ENCODE peak calls at places on chromosomes 1 and 21, in ten cellular contexts. One of them, this sample, is unnamed.

GRCh38 chr1:10632691-10633090 is 157.9 kb downstream of the PEX14 start:
- DNase-seq in T follicular helper cell: no peak
- DNase-seq in prostate gland: no peak
- DNase-seq in renal cortical epithelial cell: no peak
- DNase-seq in lower lobe of right lung: peak
- DNase-seq in sigmoid colon: peak
- DNase-seq in COLO829: no peak
- DNase-seq in DMS 273 treated with DMSO at 0.1 percent for 48 hours: no peak
- DNase-seq in GM20000: no peak
- DNase-seq in EL: no peak
- DNase-seq in this sample: peak

GRCh38 chr1:222824641-222825040 is 9.8 kb downstream of the DISP1 start:
- DNase-seq in T follicular helper cell: no peak
- DNase-seq in prostate gland: no peak
- DNase-seq in renal cortical epithelial cell: no peak
- DNase-seq in lower lobe of right lung: no peak
- DNase-seq in sigmoid colon: no peak
- DNase-seq in COLO829: no peak
- DNase-seq in DMS 273 treated with DMSO at 0.1 percent for 48 hours: no peak
- DNase-seq in GM20000: no peak
- DNase-seq in EL: peak
- DNase-seq in this sample: no peak

GRCh38 chr1:65068202-65069011 is 79.6 kb upstream of the AK4 start:
- DNase-seq in T follicular helper cell: no peak
- DNase-seq in prostate gland: peak
- DNase-seq in renal cortical epithelial cell: peak
- DNase-seq in lower lobe of right lung: no peak
- DNase-seq in sigmoid colon: no peak
- DNase-seq in COLO829: peak
- DNase-seq in DMS 273 treated with DMSO at 0.1 percent for 48 hours: peak
- DNase-seq in GM20000: peak
- DNase-seq in EL: peak
- DNase-seq in this sample: no peak

GRCh38 chr1:30912203-30912602 is 3.6 kb upstream of the SDC3 start:
- DNase-seq in T follicular helper cell: no peak
- DNase-seq in prostate gland: no peak
- DNase-seq in renal cortical epithelial cell: no peak
- DNase-seq in lower lobe of right lung: no peak
- DNase-seq in sigmoid colon: peak
- DNase-seq in COLO829: no peak
- DNase-seq in DMS 273 treated with DMSO at 0.1 percent for 48 hours: no peak
- DNase-seq in GM20000: no peak
- DNase-seq in EL: no peak
- DNase-seq in this sample: peak

GRCh38 chr1:201887116-201887866 is 1.4 kb upstream of the SHISA4 start:
- DNase-seq in T follicular helper cell: no peak
- DNase-seq in prostate gland: no peak
- DNase-seq in renal cortical epithelial cell: no peak
- DNase-seq in lower lobe of right lung: no peak
- DNase-seq in sigmoid colon: no peak
- DNase-seq in COLO829: no peak
- DNase-seq in DMS 273 treated with DMSO at 0.1 percent for 48 hours: no peak
- DNase-seq in GM20000: no peak
- DNase-seq in EL: no peak
- DNase-seq in this sample: peak

GRCh38 chr21:35324372-35325220 is 275.5 kb upstream of the RUNX1 start:
- DNase-seq in T follicular helper cell: no peak
- DNase-seq in prostate gland: peak
- DNase-seq in renal cortical epithelial cell: peak
- DNase-seq in lower lobe of right lung: no peak
- DNase-seq in sigmoid colon: peak
- DNase-seq in COLO829: no peak
- DNase-seq in DMS 273 treated with DMSO at 0.1 percent for 48 hours: no peak
- DNase-seq in GM20000: no peak
- DNase-seq in EL: peak
- DNase-seq in this sample: no peak

GRCh38 chr1:115331531-115332331 is 6.3 kb downstream of the NGF start:
- DNase-seq in T follicular helper cell: no peak
- DNase-seq in prostate gland: no peak
- DNase-seq in renal cortical epithelial cell: no peak
- DNase-seq in lower lobe of right lung: no peak
- DNase-seq in sigmoid colon: no peak
- DNase-seq in COLO829: no peak
- DNase-seq in DMS 273 treated with DMSO at 0.1 percent for 48 hours: no peak
- DNase-seq in GM20000: no peak
- DNase-seq in EL: peak
- DNase-seq in this sample: no peak

GRCh38 chr1:161084205-161084988 is 5.0 kb downstream of the NECTIN4 start:
- DNase-seq in T follicular helper cell: no peak
- DNase-seq in prostate gland: peak
- DNase-seq in renal cortical epithelial cell: no peak
- DNase-seq in lower lobe of right lung: no peak
- DNase-seq in sigmoid colon: no peak
- DNase-seq in COLO829: no peak
- DNase-seq in DMS 273 treated with DMSO at 0.1 percent for 48 hours: no peak
- DNase-seq in GM20000: no peak
- DNase-seq in EL: no peak
- DNase-seq in this sample: no peak

GRCh38 chr21:38478782-38479181 is 19.5 kb downstream of the ERG start:
- DNase-seq in T follicular helper cell: no peak
- DNase-seq in prostate gland: no peak
- DNase-seq in renal cortical epithelial cell: no peak
- DNase-seq in lower lobe of right lung: no peak
- DNase-seq in sigmoid colon: no peak
- DNase-seq in COLO829: no peak
- DNase-seq in DMS 273 treated with DMSO at 0.1 percent for 48 hours: no peak
- DNase-seq in GM20000: no peak
- DNase-seq in EL: peak
- DNase-seq in this sample: no peak

GRCh38 chr1:205843031-205843859 is 6.7 kb downstream of the PM20D1 start:
- DNase-seq in T follicular helper cell: no peak
- DNase-seq in prostate gland: peak
- DNase-seq in renal cortical epithelial cell: no peak
- DNase-seq in lower lobe of right lung: no peak
- DNase-seq in sigmoid colon: no peak
- DNase-seq in COLO829: no peak
- DNase-seq in DMS 273 treated with DMSO at 0.1 percent for 48 hours: no peak
- DNase-seq in GM20000: no peak
- DNase-seq in EL: no peak
- DNase-seq in this sample: no peak

GRCh38 chr21:8994640-8995511 is 1526.5 kb upstream of the TPTE start:
- DNase-seq in T follicular helper cell: no peak
- DNase-seq in prostate gland: no peak
- DNase-seq in renal cortical epithelial cell: peak
- DNase-seq in lower lobe of right lung: no peak
- DNase-seq in sigmoid colon: no peak
- DNase-seq in COLO829: no peak
- DNase-seq in DMS 273 treated with DMSO at 0.1 percent for 48 hours: no peak
- DNase-seq in GM20000: no peak
- DNase-seq in EL: no peak
- DNase-seq in this sample: no peak

GRCh38 chr21:17793675-17794123 is 25.5 kb downstream of the C21orf91 start:
- DNase-seq in T follicular helper cell: no peak
- DNase-seq in prostate gland: no peak
- DNase-seq in renal cortical epithelial cell: no peak
- DNase-seq in lower lobe of right lung: no peak
- DNase-seq in sigmoid colon: no peak
- DNase-seq in COLO829: no peak
- DNase-seq in DMS 273 treated with DMSO at 0.1 percent for 48 hours: no peak
- DNase-seq in GM20000: no peak
- DNase-seq in EL: peak
- DNase-seq in this sample: no peak

GRCh38 chr1:50109647-50110075 is 941 bp downstream of the ELAVL4 start:
- DNase-seq in T follicular helper cell: no peak
- DNase-seq in prostate gland: no peak
- DNase-seq in renal cortical epithelial cell: no peak
- DNase-seq in lower lobe of right lung: no peak
- DNase-seq in sigmoid colon: no peak
- DNase-seq in COLO829: peak
- DNase-seq in DMS 273 treated with DMSO at 0.1 percent for 48 hours: peak
- DNase-seq in GM20000: no peak
- DNase-seq in EL: no peak
- DNase-seq in this sample: no peak

GRCh38 chr1:2384941-2385481 is 6.3 kb downstream of the MORN1 start:
- DNase-seq in T follicular helper cell: no peak
- DNase-seq in prostate gland: no peak
- DNase-seq in renal cortical epithelial cell: no peak
- DNase-seq in lower lobe of right lung: peak
- DNase-seq in sigmoid colon: peak
- DNase-seq in COLO829: no peak
- DNase-seq in DMS 273 treated with DMSO at 0.1 percent for 48 hours: no peak
- DNase-seq in GM20000: no peak
- DNase-seq in EL: no peak
- DNase-seq in this sample: peak

GRCh38 chr1:153607381-153607780 is 5.6 kb downstream of the S100A16 start:
- DNase-seq in T follicular helper cell: no peak
- DNase-seq in prostate gland: no peak
- DNase-seq in renal cortical epithelial cell: no peak
- DNase-seq in lower lobe of right lung: no peak
- DNase-seq in sigmoid colon: no peak
- DNase-seq in COLO829: no peak
- DNase-seq in DMS 273 treated with DMSO at 0.1 percent for 48 hours: no peak
- DNase-seq in GM20000: no peak
- DNase-seq in EL: no peak
- DNase-seq in this sample: peak

GRCh38 chr1:39788758-39789570 is at the start of gene BMP8B:
- DNase-seq in T follicular helper cell: peak
- DNase-seq in prostate gland: peak
- DNase-seq in renal cortical epithelial cell: no peak
- DNase-seq in lower lobe of right lung: peak
- DNase-seq in sigmoid colon: peak
- DNase-seq in COLO829: peak
- DNase-seq in DMS 273 treated with DMSO at 0.1 percent for 48 hours: peak
- DNase-seq in GM20000: peak
- DNase-seq in EL: peak
- DNase-seq in this sample: peak

GRCh38 chr1:21018673-21019072 is 158.0 kb downstream of the EIF4G3 start:
- DNase-seq in T follicular helper cell: no peak
- DNase-seq in prostate gland: no peak
- DNase-seq in renal cortical epithelial cell: no peak
- DNase-seq in lower lobe of right lung: no peak
- DNase-seq in sigmoid colon: no peak
- DNase-seq in COLO829: no peak
- DNase-seq in DMS 273 treated with DMSO at 0.1 percent for 48 hours: no peak
- DNase-seq in GM20000: no peak
- DNase-seq in EL: no peak
- DNase-seq in this sample: no peak

GRCh38 chr1:31660871-31661455 is 16.3 kb upstream of the PEF1 start:
- DNase-seq in T follicular helper cell: no peak
- DNase-seq in prostate gland: no peak
- DNase-seq in renal cortical epithelial cell: no peak
- DNase-seq in lower lobe of right lung: no peak
- DNase-seq in sigmoid colon: no peak
- DNase-seq in COLO829: no peak
- DNase-seq in DMS 273 treated with DMSO at 0.1 percent for 48 hours: no peak
- DNase-seq in GM20000: no peak
- DNase-seq in EL: no peak
- DNase-seq in this sample: peak

GRCh38 chr1:9842073-9842711 is 18.4 kb upstream of the CLSTN1 start:
- DNase-seq in T follicular helper cell: no peak
- DNase-seq in prostate gland: no peak
- DNase-seq in renal cortical epithelial cell: no peak
- DNase-seq in lower lobe of right lung: peak
- DNase-seq in sigmoid colon: no peak
- DNase-seq in COLO829: no peak
- DNase-seq in DMS 273 treated with DMSO at 0.1 percent for 48 hours: peak
- DNase-seq in GM20000: no peak
- DNase-seq in EL: no peak
- DNase-seq in this sample: peak

GRCh38 chr1:174219606-174220370 is 60.5 kb downstream of the RABGAP1L start:
- DNase-seq in T follicular helper cell: no peak
- DNase-seq in prostate gland: no peak
- DNase-seq in renal cortical epithelial cell: no peak
- DNase-seq in lower lobe of right lung: no peak
- DNase-seq in sigmoid colon: no peak
- DNase-seq in COLO829: no peak
- DNase-seq in DMS 273 treated with DMSO at 0.1 percent for 48 hours: no peak
- DNase-seq in GM20000: no peak
- DNase-seq in EL: no peak
- DNase-seq in this sample: no peak

GRCh38 chr1:234683856-234684632 is 74.1 kb upstream of the IRF2BP2 start:
- DNase-seq in T follicular helper cell: no peak
- DNase-seq in prostate gland: peak
- DNase-seq in renal cortical epithelial cell: peak
- DNase-seq in lower lobe of right lung: peak
- DNase-seq in sigmoid colon: peak
- DNase-seq in COLO829: peak
- DNase-seq in DMS 273 treated with DMSO at 0.1 percent for 48 hours: peak
- DNase-seq in GM20000: no peak
- DNase-seq in EL: peak
- DNase-seq in this sample: no peak

GRCh38 chr21:34807881-34808568 is 139.2 kb downstream of the CLIC6 start:
- DNase-seq in T follicular helper cell: peak
- DNase-seq in prostate gland: no peak
- DNase-seq in renal cortical epithelial cell: peak
- DNase-seq in lower lobe of right lung: peak
- DNase-seq in sigmoid colon: peak
- DNase-seq in COLO829: no peak
- DNase-seq in DMS 273 treated with DMSO at 0.1 percent for 48 hours: no peak
- DNase-seq in GM20000: no peak
- DNase-seq in EL: peak
- DNase-seq in this sample: peak

GRCh38 chr1:19765623-19766022 is 34.1 kb downstream of the TMCO4 start:
- DNase-seq in T follicular helper cell: no peak
- DNase-seq in prostate gland: no peak
- DNase-seq in renal cortical epithelial cell: peak
- DNase-seq in lower lobe of right lung: no peak
- DNase-seq in sigmoid colon: no peak
- DNase-seq in COLO829: peak
- DNase-seq in DMS 273 treated with DMSO at 0.1 percent for 48 hours: no peak
- DNase-seq in GM20000: no peak
- DNase-seq in EL: peak
- DNase-seq in this sample: no peak

GRCh38 chr21:33975548-33976081 is 60.0 kb upstream of the ATP5PO start:
- DNase-seq in T follicular helper cell: no peak
- DNase-seq in prostate gland: no peak
- DNase-seq in renal cortical epithelial cell: peak
- DNase-seq in lower lobe of right lung: no peak
- DNase-seq in sigmoid colon: no peak
- DNase-seq in COLO829: no peak
- DNase-seq in DMS 273 treated with DMSO at 0.1 percent for 48 hours: no peak
- DNase-seq in GM20000: peak
- DNase-seq in EL: peak
- DNase-seq in this sample: no peak

GRCh38 chr1:38071530-38072266 is 25.1 kb upstream of the POU3F1 start:
- DNase-seq in T follicular helper cell: no peak
- DNase-seq in prostate gland: peak
- DNase-seq in renal cortical epithelial cell: peak
- DNase-seq in lower lobe of right lung: no peak
- DNase-seq in sigmoid colon: no peak
- DNase-seq in COLO829: peak
- DNase-seq in DMS 273 treated with DMSO at 0.1 percent for 48 hours: peak
- DNase-seq in GM20000: peak
- DNase-seq in EL: peak
- DNase-seq in this sample: no peak

GRCh38 chr1:35454175-35454574 is 103.0 kb downstream of the KIAA0319L start:
- DNase-seq in T follicular helper cell: no peak
- DNase-seq in prostate gland: no peak
- DNase-seq in renal cortical epithelial cell: no peak
- DNase-seq in lower lobe of right lung: no peak
- DNase-seq in sigmoid colon: no peak
- DNase-seq in COLO829: no peak
- DNase-seq in DMS 273 treated with DMSO at 0.1 percent for 48 hours: no peak
- DNase-seq in GM20000: no peak
- DNase-seq in EL: no peak
- DNase-seq in this sample: no peak

GRCh38 chr1:29524285-29525065 is 288.2 kb downstream of the PTPRU start:
- DNase-seq in T follicular helper cell: no peak
- DNase-seq in prostate gland: no peak
- DNase-seq in renal cortical epithelial cell: no peak
- DNase-seq in lower lobe of right lung: no peak
- DNase-seq in sigmoid colon: peak
- DNase-seq in COLO829: no peak
- DNase-seq in DMS 273 treated with DMSO at 0.1 percent for 48 hours: no peak
- DNase-seq in GM20000: no peak
- DNase-seq in EL: no peak
- DNase-seq in this sample: peak

GRCh38 chr1:10555635-10556429 is 81.1 kb downstream of the PEX14 start:
- DNase-seq in T follicular helper cell: no peak
- DNase-seq in prostate gland: peak
- DNase-seq in renal cortical epithelial cell: peak
- DNase-seq in lower lobe of right lung: no peak
- DNase-seq in sigmoid colon: no peak
- DNase-seq in COLO829: no peak
- DNase-seq in DMS 273 treated with DMSO at 0.1 percent for 48 hours: no peak
- DNase-seq in GM20000: no peak
- DNase-seq in EL: no peak
- DNase-seq in this sample: no peak

This sample was measured in spleen.